ENCODE peak calls at places on chromosomes 4 and X, in four cellular contexts. Q is K562, P is SK-N-SH, J is GM23338. L is an unnamed sample.

GRCh38 chrX:120299928-120300327 is 11.3 kb downstream of the TMEM255A start:
- DNase-seq in Q (peak), P (no peak), J (peak), L (no peak)

GRCh38 chr4:37902738-37903693 is 12.1 kb downstream of the TBC1D1 start:
- DNase-seq in Q (no peak), P (no peak), J (no peak), L (no peak)

GRCh38 chr4:157992038-157992706 is 180.7 kb downstream of the GASK1B start:
- DNase-seq in Q (peak), P (peak), J (peak), L (peak)

GRCh38 chrX:151085207-151085606 is 91.2 kb upstream of the GPR50 start:
- DNase-seq in Q (no peak), P (no peak), J (no peak), L (no peak)

GRCh38 chrX:25156323-25156722 is 140.6 kb upstream of the ARX start:
- DNase-seq in Q (no peak), P (no peak), J (no peak), L (no peak)

GRCh38 chrX:69019073-69019890 is 146.0 kb downstream of the PJA1 start:
- DNase-seq in Q (no peak), P (no peak), J (no peak), L (no peak)

GRCh38 chr4:8324640-8325239 is 55.2 kb downstream of the HTRA3 start:
- DNase-seq in Q (no peak), P (no peak), J (no peak), L (no peak)

GRCh38 chrX:129577473-129577872 is 37.4 kb downstream of the OCRL start:
- DNase-seq in Q (peak), P (peak), J (no peak), L (peak)

GRCh38 chrX:3713225-3713936 is at the start of gene PRKX:
- DNase-seq in Q (peak), P (peak), J (peak), L (peak)

GRCh38 chr4:162644346-162644745 is 480.5 kb upstream of the FSTL5 start:
- DNase-seq in Q (no peak), P (no peak), J (no peak), L (no peak)

GRCh38 chr4:187128226-187128625 is 404.6 kb upstream of the FAT1 start:
- DNase-seq in Q (no peak), P (no peak), J (no peak), L (no peak)
- H2AFZ ChIP-seq in Q (no peak), P (no peak), J (no peak), L (no peak)

DNA sequence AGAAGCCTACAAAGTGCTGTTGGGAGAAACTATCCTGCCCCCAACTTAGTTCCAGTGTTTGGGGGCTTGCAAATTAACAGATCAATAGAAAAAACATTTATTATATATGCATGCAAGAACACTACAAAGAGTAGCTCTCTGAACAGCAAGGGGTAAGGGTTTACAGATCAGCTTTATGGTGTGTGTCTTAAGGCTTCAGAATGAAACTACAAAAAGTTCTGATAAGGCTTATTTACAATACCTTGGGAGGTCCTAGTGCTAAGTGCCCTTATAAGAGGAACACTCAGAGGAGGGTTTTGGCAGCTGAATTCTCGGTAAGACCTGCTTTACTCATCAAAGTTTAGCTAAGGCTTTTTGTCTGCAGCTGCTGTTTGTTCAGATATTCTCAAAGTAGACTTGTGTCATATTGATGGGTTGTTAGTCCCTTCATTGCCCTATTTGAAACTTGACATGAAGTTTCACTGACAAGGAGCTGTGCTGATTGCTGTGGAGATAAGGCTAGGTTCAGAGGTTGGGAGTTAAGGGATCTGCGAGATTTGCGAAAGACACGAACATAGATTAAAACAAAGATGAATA is 7.7 kb downstream of the ERVMER34-1 start:
- DNase-seq in Q (no peak), P (no peak), J (no peak), L (no peak)
- TF ChIP-seq POLR2AphosphoS5 in Q (no peak), P (no peak), J (no peak), L (no peak)

DNA sequence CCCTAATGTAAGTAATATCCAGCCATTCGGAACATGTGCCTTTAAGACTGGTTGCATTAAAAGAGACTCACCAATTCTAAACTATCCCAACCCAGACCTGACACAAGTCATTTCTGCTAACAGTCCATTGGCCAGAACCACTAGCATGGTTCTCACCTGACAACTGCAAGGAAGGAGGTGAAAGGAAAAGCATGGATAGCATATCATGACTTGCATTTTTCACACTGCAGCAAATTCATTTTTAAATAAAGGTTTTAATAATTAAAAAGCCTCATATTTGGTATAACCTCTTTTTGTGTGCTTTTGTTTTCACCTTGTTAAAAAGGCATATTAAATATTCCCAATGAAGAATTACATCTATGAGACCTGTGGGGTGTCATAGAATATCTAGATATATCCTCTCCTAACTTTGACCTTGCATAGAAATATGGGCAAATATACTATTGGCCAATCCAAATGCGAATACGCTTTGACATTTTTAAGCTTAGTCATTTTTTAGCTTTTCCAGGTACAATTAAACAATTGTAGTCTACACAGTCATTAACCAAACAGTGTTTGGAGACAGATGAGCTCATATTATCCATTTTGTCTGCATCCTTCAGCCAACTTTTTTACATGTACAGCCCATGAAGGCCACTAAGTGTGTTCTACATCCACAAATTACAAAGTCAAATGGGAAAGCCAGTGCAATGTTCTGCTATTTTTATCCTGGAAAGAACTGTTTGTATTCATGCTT is 295.3 kb downstream of the PDGFC start:
- DNase-seq in Q (no peak), P (no peak), J (no peak), L (no peak)
- H2AFZ ChIP-seq in Q (no peak), P (no peak), J (no peak), L (no peak)

DNA sequence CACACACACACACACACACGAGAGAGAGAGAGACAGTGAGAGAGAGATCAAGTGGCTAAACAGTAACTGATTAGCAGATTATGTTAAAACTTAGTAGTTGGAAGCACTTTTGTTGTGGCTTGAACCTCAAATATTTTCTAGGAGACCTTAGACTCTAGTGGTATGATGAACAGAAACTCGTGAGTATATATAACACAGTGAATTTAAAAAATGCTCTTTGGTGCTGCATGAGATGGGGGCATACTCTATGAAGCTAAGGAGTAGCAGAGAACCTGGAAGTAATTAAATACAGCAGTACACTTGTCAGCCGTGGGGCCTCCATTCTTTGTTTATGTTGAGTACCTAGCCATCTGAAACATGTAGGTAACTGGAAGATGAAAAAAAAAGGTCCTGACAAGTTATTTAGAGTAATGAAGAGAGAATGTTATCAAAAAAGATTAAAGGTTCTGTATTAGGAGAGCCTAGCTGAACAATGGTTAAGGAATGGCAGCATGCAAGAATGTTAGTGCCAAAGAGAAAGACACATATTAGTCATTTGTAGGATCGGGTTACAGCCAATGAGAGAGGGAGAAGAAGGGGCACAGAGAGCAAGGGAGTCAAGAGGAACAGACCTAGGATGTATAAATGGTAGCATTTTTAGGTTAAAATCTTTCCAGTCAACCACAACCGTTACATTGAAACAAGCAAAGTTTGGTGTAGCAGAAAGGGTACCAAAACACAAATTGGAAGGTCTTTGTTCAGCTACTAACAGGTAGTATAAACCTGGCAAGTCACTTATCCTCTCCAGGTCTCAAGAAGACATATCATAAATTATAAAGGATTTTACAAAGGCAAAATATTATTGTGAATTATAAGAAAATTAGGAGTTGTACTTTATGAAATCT is 316.7 kb upstream of the DIPK2B start:
- DNase-seq in Q (no peak), P (no peak), J (peak), L (peak)
- TF ChIP-seq POLR2AphosphoS5 in Q (no peak), P (peak), J (no peak), L (peak)

GRCh38 chr4:177116161-177116560 is 193.5 kb upstream of the NEIL3 start:
- DNase-seq in Q (no peak), P (no peak), J (no peak), L (no peak)
- H2AFZ ChIP-seq in Q (no peak), P (no peak), J (no peak), L (no peak)

GRCh38 chr4:48779998-48780866 is at the start of gene FRYL:
- DNase-seq in Q (peak), P (peak), J (peak), L (peak)
- TF ChIP-seq POLR2AphosphoS5 in Q (peak), P (peak), J (peak), L (peak)

GRCh38 chr4:102477657-102478056 is 23.5 kb upstream of the NFKB1 start:
- DNase-seq in Q (no peak), P (no peak), J (no peak), L (no peak)
- H2AFZ ChIP-seq in Q (peak), P (no peak), J (peak), L (peak)

L was measured in endothelial cell of umbilical vein.